ENCODE peak calls at places on chromosomes 6 and 20, in nine cellular contexts. One of them, this sample, is unnamed.

GRCh38 chr6:166307981-166308768 is at the start of gene PRR18:
- DNase-seq in MCF 10A: no peak
- DNase-seq in hippocampal formation: peak; percentile 81
- DNase-seq in lower lobe of right lung: no peak
- DNase-seq in renal cortical epithelial cell: no peak
- DNase-seq in DMS 273 treated with DMSO at 0.1 percent for 48 hours: no peak
- DNase-seq in NCI-H2081: no peak
- DNase-seq in A549: no peak
- DNase-seq in Calu3: peak; percentile 33
- DNase-seq in this sample: no peak

GRCh38 chr6:46781478-46782378 is 11.5 kb upstream of the MEP1A start:
- DNase-seq in MCF 10A: peak; percentile 78
- DNase-seq in hippocampal formation: peak; percentile 41
- DNase-seq in lower lobe of right lung: no peak
- DNase-seq in renal cortical epithelial cell: peak; percentile 56
- DNase-seq in DMS 273 treated with DMSO at 0.1 percent for 48 hours: peak; percentile 21
- DNase-seq in NCI-H2081: peak; percentile 72
- DNase-seq in A549: peak; percentile 6
- DNase-seq in Calu3: peak; percentile 60
- DNase-seq in this sample: no peak

GRCh38 chr6:3518356-3518841 is 61.5 kb upstream of the SLC22A23 start:
- DNase-seq in MCF 10A: peak; percentile 99
- DNase-seq in hippocampal formation: no peak
- DNase-seq in lower lobe of right lung: no peak
- DNase-seq in renal cortical epithelial cell: peak; percentile 22
- DNase-seq in DMS 273 treated with DMSO at 0.1 percent for 48 hours: peak; percentile 60
- DNase-seq in NCI-H2081: no peak
- DNase-seq in A549: peak; percentile 39
- DNase-seq in Calu3: peak; percentile 43
- DNase-seq in this sample: no peak

GRCh38 chr6:392441-393390 is 1.2 kb downstream of the IRF4 start:
- DNase-seq in MCF 10A: no peak
- DNase-seq in hippocampal formation: no peak
- DNase-seq in lower lobe of right lung: no peak
- DNase-seq in renal cortical epithelial cell: no peak
- DNase-seq in DMS 273 treated with DMSO at 0.1 percent for 48 hours: no peak
- DNase-seq in NCI-H2081: peak; percentile 3
- DNase-seq in A549: no peak
- DNase-seq in Calu3: no peak
- DNase-seq in this sample: no peak

GRCh38 chr6:81561071-81561564 is 191.4 kb downstream of the TENT5A start:
- DNase-seq in MCF 10A: peak; percentile 21
- DNase-seq in hippocampal formation: no peak
- DNase-seq in lower lobe of right lung: no peak
- DNase-seq in renal cortical epithelial cell: peak; percentile 6
- DNase-seq in DMS 273 treated with DMSO at 0.1 percent for 48 hours: no peak
- DNase-seq in NCI-H2081: peak; percentile 52
- DNase-seq in A549: no peak
- DNase-seq in Calu3: peak; percentile 36
- DNase-seq in this sample: no peak

GRCh38 chr6:30990422-30991086 is 7.0 kb downstream of the MUC21 start:
- DNase-seq in MCF 10A: no peak
- DNase-seq in hippocampal formation: no peak
- DNase-seq in lower lobe of right lung: no peak
- DNase-seq in renal cortical epithelial cell: peak; percentile 46
- DNase-seq in DMS 273 treated with DMSO at 0.1 percent for 48 hours: no peak
- DNase-seq in NCI-H2081: no peak
- DNase-seq in A549: no peak
- DNase-seq in Calu3: no peak
- DNase-seq in this sample: no peak

GRCh38 chr6:118283759-118284158 is 264.3 kb upstream of the PLN start:
- DNase-seq in MCF 10A: peak; percentile 70
- DNase-seq in hippocampal formation: no peak
- DNase-seq in lower lobe of right lung: no peak
- DNase-seq in renal cortical epithelial cell: peak; percentile 47
- DNase-seq in DMS 273 treated with DMSO at 0.1 percent for 48 hours: peak; percentile 19
- DNase-seq in NCI-H2081: peak; percentile 68
- DNase-seq in A549: peak; percentile 9
- DNase-seq in Calu3: peak; percentile 59
- DNase-seq in this sample: no peak

GRCh38 chr6:75499640-75500039 is 6.0 kb upstream of the FILIP1 start:
- DNase-seq in MCF 10A: peak; percentile 4
- DNase-seq in hippocampal formation: no peak
- DNase-seq in lower lobe of right lung: no peak
- DNase-seq in renal cortical epithelial cell: no peak
- DNase-seq in DMS 273 treated with DMSO at 0.1 percent for 48 hours: no peak
- DNase-seq in NCI-H2081: no peak
- DNase-seq in A549: no peak
- DNase-seq in Calu3: no peak
- DNase-seq in this sample: no peak

GRCh38 chr6:3291346-3291745 is 32.6 kb downstream of the PSMG4 start:
- DNase-seq in MCF 10A: no peak
- DNase-seq in hippocampal formation: no peak
- DNase-seq in lower lobe of right lung: no peak
- DNase-seq in renal cortical epithelial cell: no peak
- DNase-seq in DMS 273 treated with DMSO at 0.1 percent for 48 hours: no peak
- DNase-seq in NCI-H2081: no peak
- DNase-seq in A549: no peak
- DNase-seq in Calu3: no peak
- DNase-seq in this sample: no peak

GRCh38 chr6:149045404-149045803 is 272.1 kb upstream of the TAB2 start:
- DNase-seq in MCF 10A: peak; percentile 12
- DNase-seq in hippocampal formation: no peak
- DNase-seq in lower lobe of right lung: no peak
- DNase-seq in renal cortical epithelial cell: no peak
- DNase-seq in DMS 273 treated with DMSO at 0.1 percent for 48 hours: no peak
- DNase-seq in NCI-H2081: no peak
- DNase-seq in A549: no peak
- DNase-seq in Calu3: no peak
- DNase-seq in this sample: no peak

GRCh38 chr6:165643015-165643414 is 20.0 kb downstream of the PDE10A start:
- DNase-seq in MCF 10A: no peak
- DNase-seq in hippocampal formation: no peak
- DNase-seq in lower lobe of right lung: no peak
- DNase-seq in renal cortical epithelial cell: no peak
- DNase-seq in DMS 273 treated with DMSO at 0.1 percent for 48 hours: no peak
- DNase-seq in NCI-H2081: no peak
- DNase-seq in A549: no peak
- DNase-seq in Calu3: no peak
- DNase-seq in this sample: no peak

GRCh38 chr20:21796059-21796458 is 90.6 kb downstream of the PAX1 start:
- DNase-seq in MCF 10A: peak; percentile 0
- DNase-seq in hippocampal formation: no peak
- DNase-seq in lower lobe of right lung: no peak
- DNase-seq in renal cortical epithelial cell: no peak
- DNase-seq in DMS 273 treated with DMSO at 0.1 percent for 48 hours: no peak
- DNase-seq in NCI-H2081: peak; percentile 37
- DNase-seq in A549: no peak
- DNase-seq in Calu3: no peak
- DNase-seq in this sample: no peak

GRCh38 chr6:44271406-44271723 is 1.1 kb downstream of the TMEM151B start:
- DNase-seq in MCF 10A: no peak
- DNase-seq in hippocampal formation: no peak
- DNase-seq in lower lobe of right lung: no peak
- DNase-seq in renal cortical epithelial cell: no peak
- DNase-seq in DMS 273 treated with DMSO at 0.1 percent for 48 hours: no peak
- DNase-seq in NCI-H2081: no peak
- DNase-seq in A549: no peak
- DNase-seq in Calu3: no peak
- DNase-seq in this sample: no peak

This sample was measured in type B pancreatic cell.